ENCODE peak calls at places on chromosomes 13 and 19, in four cellular contexts. T is K562, C is IMR-90, N is GM12878. Z is an unnamed sample.

GRCh38 chr19:4294389-4294788 is 7.8 kb downstream of the TMIGD2 start:
- DNase-seq in T (no peak), C (no peak), N (no peak), Z (no peak)

GRCh38 chr19:34366670-34367423 is 1.9 kb downstream of the GPI start:
- DNase-seq in T (peak; percentile 18), C (peak; percentile 74), N (no peak), Z (no peak)

GRCh38 chr19:32817913-32818476 is 51.6 kb downstream of the SLC7A9 start:
- DNase-seq in T (no peak), C (no peak), N (no peak), Z (no peak)

GRCh38 chr13:113552079-113552478 is 32.5 kb upstream of the TFDP1 start:
- DNase-seq in T (no peak), C (no peak), N (no peak), Z (no peak)

GRCh38 chr13:99496322-99497142 is 4.7 kb upstream of the TM9SF2 start:
- DNase-seq in T (no peak), C (peak; percentile 15), N (peak; percentile 75), Z (no peak)

GRCh38 chr19:53579518-53579917 is 41.6 kb downstream of the ZNF331 start:
- DNase-seq in T (no peak), C (no peak), N (no peak), Z (no peak)

GRCh38 chr19:2820112-2820702 is 539 bp downstream of the ZNF554 start:
- DNase-seq in T (no peak), C (no peak), N (no peak), Z (no peak)

GRCh38 chr13:46173656-46174055 is 8.3 kb downstream of the LCP1 start:
- DNase-seq in T (no peak), C (no peak), N (no peak), Z (no peak)

GRCh38 chr13:109593230-109593629 is 193.2 kb downstream of the IRS2 start:
- DNase-seq in T (no peak), C (no peak), N (no peak), Z (peak; percentile 54)

GRCh38 chr19:5645409-5645808 is 22.5 kb downstream of the SAFB start:
- DNase-seq in T (no peak), C (no peak), N (no peak), Z (no peak)

GRCh38 chr13:43522788-43523187 is 264.0 kb downstream of the ENOX1 start:
- DNase-seq in T (no peak), C (peak; percentile 26), N (no peak), Z (no peak)

GRCh38 chr19:11239377-11240000 is at the start of gene ANGPTL8:
- DNase-seq in T (no peak), C (no peak), N (no peak), Z (no peak)

GRCh38 chr19:46408611-46409039 is 4.7 kb downstream of the CCDC8 start:
- DNase-seq in T (no peak), C (peak; percentile 28), N (no peak), Z (no peak)

GRCh38 chr13:98433654-98434053 is 143.3 kb downstream of the STK24 start:
- DNase-seq in T (no peak), C (no peak), N (no peak), Z (no peak)

GRCh38 chr19:3497757-3498515 is 2.5 kb downstream of the DOHH start:
- DNase-seq in T (no peak), C (no peak), N (no peak), Z (no peak)

GRCh38 chr13:49690133-49690989 is 925 bp downstream of the EBPL start:
- DNase-seq in T (peak; percentile 20), C (peak; percentile 87), N (no peak), Z (peak; percentile 39)

GRCh38 chr13:99829156-99829555 is 142.4 kb downstream of the ZIC5 start:
- DNase-seq in T (no peak), C (no peak), N (no peak), Z (no peak)

DNA sequence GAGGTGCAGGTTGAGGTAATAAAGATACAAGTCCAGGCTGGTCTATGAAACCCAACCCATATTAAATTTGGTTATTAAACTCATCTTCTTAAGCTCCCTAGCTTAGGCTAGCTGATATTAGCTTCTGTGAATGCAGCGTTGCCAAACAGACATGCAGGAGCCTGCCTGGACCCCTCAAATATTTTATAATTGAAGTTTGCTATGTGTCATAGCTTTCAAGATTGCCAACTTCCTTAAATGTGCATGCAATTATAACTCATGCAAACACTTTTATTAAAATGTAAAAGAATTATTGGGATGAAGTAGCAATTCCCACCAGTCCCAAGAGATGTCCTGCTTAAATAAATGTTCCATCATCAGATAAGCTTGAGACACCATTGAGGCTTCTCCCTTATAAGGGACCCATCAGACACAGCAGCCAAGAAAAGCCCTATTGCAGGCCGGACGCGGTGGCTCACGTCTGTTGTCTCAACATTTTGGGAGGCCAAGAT is 51.3 kb downstream of the MBNL2 start:
- DNase-seq in T (no peak), C (no peak), N (no peak), Z (no peak)
- TF ChIP-seq ELK1 in T (no peak), C (no peak), N (no peak), Z (no peak)

DNA sequence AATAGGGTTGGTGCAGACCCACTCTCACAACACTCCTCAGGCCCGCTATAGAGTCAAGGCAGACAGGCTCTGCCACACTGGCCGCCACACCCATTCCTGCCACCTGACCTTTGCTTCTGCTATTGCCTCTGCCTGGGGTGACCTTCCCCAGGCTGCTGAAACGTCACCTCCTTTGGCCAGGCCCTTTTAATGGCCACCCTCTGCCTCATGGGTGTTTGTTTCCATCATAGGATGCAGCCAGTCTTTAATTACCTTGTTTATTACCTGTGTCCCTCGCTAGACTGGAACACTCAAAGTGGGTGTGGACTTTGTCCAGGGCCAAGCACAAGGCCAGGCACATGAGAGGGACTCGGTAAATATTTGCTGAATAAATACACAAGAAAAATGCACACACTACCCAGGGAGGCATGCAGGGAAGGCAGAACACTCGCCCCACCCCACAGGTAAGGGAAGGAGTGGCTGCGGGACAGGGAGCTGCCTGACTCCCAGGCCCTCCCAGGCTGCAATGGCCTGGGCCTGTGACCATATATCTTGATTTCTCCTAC is 3.2 kb downstream of the LSM4 start:
- DNase-seq in T (no peak), C (no peak), N (no peak), Z (no peak)
- TF ChIP-seq ELK1 in T (no peak), C (no peak), N (no peak), Z (no peak)

DNA sequence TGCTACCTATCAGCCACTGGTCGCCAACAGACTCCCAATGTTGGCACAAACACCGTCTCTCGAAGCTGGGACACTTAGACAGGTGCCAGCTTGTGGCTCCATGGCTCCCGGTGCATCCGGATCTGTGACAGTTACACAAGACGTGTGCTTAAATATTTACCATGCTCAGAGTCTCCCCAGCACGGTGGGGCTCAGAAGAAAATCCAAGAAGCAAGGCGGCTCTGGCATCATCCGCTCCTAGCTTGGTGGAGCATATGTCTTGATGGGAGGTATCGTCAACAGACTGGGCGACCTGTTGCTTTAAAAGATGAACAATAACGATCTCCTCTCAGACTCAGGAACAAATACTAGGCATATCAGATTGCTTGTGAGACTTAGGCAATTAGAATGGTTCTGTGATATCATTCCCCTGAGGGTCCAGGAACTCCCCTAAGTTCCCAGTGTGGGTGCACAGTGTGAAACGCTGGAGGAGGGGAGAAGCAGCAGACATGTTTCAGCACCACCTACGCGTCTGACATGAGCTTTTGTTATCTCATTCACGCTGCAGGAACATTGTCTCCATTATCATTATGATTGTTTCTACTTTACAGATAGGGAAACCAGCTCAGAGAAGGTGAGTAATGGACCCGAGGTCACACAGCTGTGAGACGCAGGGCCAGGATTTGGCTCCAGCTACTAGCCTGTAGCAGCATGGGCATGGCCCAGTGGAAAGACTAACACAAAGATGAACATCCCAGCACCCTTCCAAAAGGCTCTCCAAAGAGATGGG is 61.7 kb downstream of the ALOX5AP start:
- DNase-seq in T (no peak), C (peak; percentile 44), N (no peak), Z (no peak)
- TF ChIP-seq ELK1 in T (no peak), C (no peak), N (no peak), Z (no peak)

GRCh38 chr13:29520671-29521070 is 74.8 kb downstream of the SLC7A1 start:
- DNase-seq in T (no peak), C (peak; percentile 55), N (no peak), Z (no peak)
- TF ChIP-seq ELK1 in T (no peak), C (no peak), N (no peak), Z (no peak)

GRCh38 chr19:47443331-47443730 is 24.0 kb upstream of the MEIS3 start:
- DNase-seq in T (no peak), C (no peak), N (no peak), Z (no peak)

GRCh38 chr19:47445937-47446402 is 25.7 kb downstream of the SLC8A2 start:
- DNase-seq in T (peak; percentile 76), C (no peak), N (no peak), Z (no peak)

GRCh38 chr19:47446534-47447469 is 24.9 kb downstream of the SLC8A2 start:
- DNase-seq in T (peak; percentile 84), C (no peak), N (no peak), Z (peak; percentile 81)

GRCh38 chr19:47445527-47445926 is 26.2 kb downstream of the SLC8A2 start:
- DNase-seq in T (no peak), C (no peak), N (no peak), Z (no peak)

GRCh38 chr19:47444388-47444821 is 25.1 kb upstream of the MEIS3 start:
- DNase-seq in T (peak; percentile 66), C (no peak), N (no peak), Z (no peak)
- TF ChIP-seq ELK1 in T (no peak), C (no peak), N (no peak), Z (no peak)

GRCh38 chr13:94703721-94704314 is 8.5 kb downstream of the SOX21 start:
- DNase-seq in T (no peak), C (no peak), N (no peak), Z (no peak)
- TF ChIP-seq ELK1 in T (no peak), C (no peak), N (no peak), Z (no peak)

GRCh38 chr19:49448432-49448786 is 3.2 kb downstream of the PIH1D1 start:
- DNase-seq in T (no peak), C (no peak), N (no peak), Z (no peak)

GRCh38 chr19:49445997-49446396 is 4.7 kb upstream of the SLC17A7 start:
- DNase-seq in T (no peak), C (no peak), N (no peak), Z (no peak)

GRCh38 chr19:49450405-49450804 is 1.2 kb downstream of the PIH1D1 start:
- DNase-seq in T (no peak), C (no peak), N (no peak), Z (no peak)

GRCh38 chr19:49451430-49452181 is at the start of gene PIH1D1:
- DNase-seq in T (peak; percentile 78), C (peak; percentile 99), N (peak; percentile 99), Z (peak; percentile 99)

DNA sequence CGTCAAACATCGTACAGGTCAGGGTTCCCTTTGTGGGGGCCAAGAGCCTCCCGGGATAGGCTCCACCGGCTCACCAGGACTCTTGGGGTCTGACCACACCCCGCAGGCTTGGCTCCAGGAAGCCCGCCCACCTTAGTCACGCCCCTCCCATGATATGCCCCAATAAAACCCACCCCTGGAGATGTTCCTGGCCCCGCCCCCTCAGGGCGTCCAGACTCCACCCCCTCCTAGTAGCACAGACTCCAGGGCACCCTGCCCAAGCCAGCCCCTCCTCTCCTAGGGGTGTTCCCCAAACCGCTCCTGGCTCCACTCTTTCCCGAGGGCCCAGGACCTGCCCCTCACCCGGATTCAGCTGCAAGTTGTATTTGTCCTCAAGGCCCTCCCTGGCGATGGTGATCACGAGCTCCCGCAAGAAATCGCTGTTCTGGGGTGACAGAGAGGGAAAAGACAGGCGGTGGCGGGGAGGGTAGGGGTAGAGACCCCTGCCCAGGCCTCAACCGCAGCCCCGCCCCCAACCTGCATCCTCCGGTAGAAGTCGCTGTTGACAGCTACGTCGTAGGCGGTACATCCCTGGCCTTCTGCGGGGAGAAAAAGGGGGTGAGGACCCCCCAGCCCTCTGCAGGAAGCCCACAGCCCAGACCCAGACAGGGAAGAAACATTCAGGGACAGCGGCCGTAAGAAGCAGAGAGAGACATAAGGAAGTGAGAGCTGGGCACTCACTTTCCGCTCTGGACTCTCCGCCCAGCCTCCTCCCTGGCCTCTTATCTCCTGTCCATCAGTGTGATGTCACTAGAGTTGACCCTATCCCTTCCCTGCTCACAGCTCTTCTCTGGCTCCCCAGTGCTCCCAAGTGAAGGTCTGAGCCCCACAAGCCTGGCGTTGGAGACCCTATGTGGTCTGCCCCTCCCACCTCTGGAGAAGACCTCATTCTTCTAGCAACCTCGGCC is 3.9 kb downstream of the PIH1D1 start:
- DNase-seq in T (peak; percentile 69), C (peak; percentile 8), N (no peak), Z (peak; percentile 68)
- TF ChIP-seq ELK1 in T (no peak), C (no peak), N (no peak), Z (no peak)

Z was measured in A549.